ENCODE peak calls at places on chromosomes 12 and 14, in eight cellular contexts. W, S, Z, F, G, J, N and T are unnamed samples.

GRCh38 chr14:66380143-66380542 is 106.0 kb upstream of the CCDC196 start:
- DNase-seq in F (peak; percentile 31), N (no peak), W (peak; percentile 18), Z (no peak), J (no peak), G (no peak), S (no peak), T (no peak)

GRCh38 chr12:79358716-79359341 is 331.9 kb downstream of the PAWR start:
- DNase-seq in N (peak; percentile 16), Z (no peak), W (no peak), F (no peak), G (peak; percentile 20), J (peak; percentile 59), S (no peak), T (no peak)

GRCh38 chr12:108600702-108601007 is 2.8 kb upstream of the TMEM119 start:
- DNase-seq in G (no peak), J (no peak), W (no peak), Z (no peak), N (no peak), S (no peak), F (no peak), T (no peak)

GRCh38 chr12:83389237-83389996 is 702.7 kb downstream of the TMTC2 start:
- DNase-seq in Z (peak; percentile 45), W (peak; percentile 3), N (no peak), F (no peak), J (peak; percentile 90), G (no peak), S (peak; percentile 56), T (no peak)

GRCh38 chr14:33534636-33535035 is 416.2 kb downstream of the EGLN3 start:
- DNase-seq in F (no peak), N (peak; percentile 44), J (no peak), S (no peak), G (peak; percentile 8), W (no peak), Z (no peak), T (no peak)

GRCh38 chr12:27525373-27525772 is 1.4 kb downstream of the PPFIBP1 start:
- DNase-seq in F (peak; percentile 83), G (peak; percentile 77), S (peak; percentile 47), Z (no peak), N (peak; percentile 85), W (no peak), J (peak; percentile 79), T (no peak)

GRCh38 chr12:8549381-8549780 is 8.7 kb upstream of the CLEC4E start:
- DNase-seq in W (no peak), F (no peak), Z (no peak), S (no peak), N (peak; percentile 79), G (no peak), J (no peak), T (no peak)

GRCh38 chr12:27573972-27574371 is 50.0 kb downstream of the PPFIBP1 start:
- DNase-seq in G (peak; percentile 92), S (no peak), F (peak; percentile 85), Z (no peak), N (peak; percentile 98), W (no peak), J (no peak), T (peak; percentile 85)

GRCh38 chr14:95213774-95214173 is 56.4 kb upstream of the DICER1 start:
- DNase-seq in W (no peak), F (no peak), Z (no peak), J (no peak), S (no peak), N (no peak), G (no peak), T (no peak)

GRCh38 chr14:51821822-51822221 is 38.6 kb upstream of the GNG2 start:
- DNase-seq in J (no peak), G (peak; percentile 78), S (no peak), F (no peak), N (peak; percentile 23), Z (no peak), W (no peak), T (no peak)

GRCh38 chr12:93857279-93857894 is 180.2 kb downstream of the CRADD start:
- DNase-seq in G (peak; percentile 65), J (no peak), W (no peak), F (peak; percentile 25), Z (no peak), S (no peak), N (peak; percentile 40), T (no peak)

GRCh38 chr14:69741055-69741454 is 25.9 kb upstream of the SRSF5 start:
- DNase-seq in F (no peak), W (no peak), J (no peak), N (no peak), G (no peak), S (peak; percentile 62), Z (no peak), T (no peak)

GRCh38 chr12:42590324-42590934 is 883 bp upstream of the PRICKLE1 start:
- DNase-seq in S (peak; percentile 30), N (peak; percentile 40), F (peak; percentile 37), W (peak; percentile 26), G (no peak), J (peak; percentile 79), Z (peak; percentile 25), T (no peak)

GRCh38 chr14:23321572-23322547 is 603 bp downstream of the PABPN1 start:
- DNase-seq in J (peak; percentile 73), G (peak; percentile 57), F (peak; percentile 59), W (no peak), N (peak; percentile 59), S (peak; percentile 66), Z (peak; percentile 51), T (no peak)

GRCh38 chr12:116188581-116188980 is 88.9 kb downstream of the MED13L start:
- DNase-seq in W (no peak), S (no peak), F (no peak), G (no peak), Z (no peak), N (no peak), J (no peak), T (no peak)

GRCh38 chr12:62290804-62291203 is 30.6 kb downstream of the USP15 start:
- DNase-seq in G (no peak), F (no peak), N (peak; percentile 24), W (no peak), J (no peak), Z (no peak), S (no peak), T (no peak)

GRCh38 chr14:105414456-105415371 is 4.9 kb upstream of the MTA1 start:
- DNase-seq in S (peak; percentile 86), W (peak; percentile 85), G (peak; percentile 61), Z (peak; percentile 57), J (peak; percentile 85), N (peak; percentile 60), F (peak; percentile 82), T (no peak)

DNA sequence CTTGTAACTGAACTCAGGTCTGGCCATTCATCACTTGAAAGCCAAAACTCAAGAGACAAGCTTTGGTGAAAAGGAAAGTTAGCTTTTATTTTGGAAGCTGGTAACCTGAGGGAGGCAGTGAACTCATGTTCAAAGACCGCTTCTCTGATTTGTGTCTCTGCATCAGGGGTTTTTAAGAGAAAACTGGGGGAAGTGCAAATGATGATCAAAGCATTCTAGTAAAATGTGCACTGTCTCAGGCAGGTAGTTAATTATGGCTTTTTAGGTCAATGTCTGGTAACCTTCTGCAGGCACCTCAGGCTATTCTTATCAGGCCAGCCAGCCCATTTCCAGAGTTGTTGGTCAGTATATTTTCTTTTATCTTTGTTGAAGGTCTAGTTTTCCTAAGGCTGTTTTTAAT is 162.2 kb downstream of the SYT10 start:
- DNase-seq in Z (no peak), J (no peak), N (no peak), W (no peak), F (no peak), G (no peak), S (no peak), T (no peak)
- H3K4me3 ChIP-seq in Z (no peak overlapping the region), J (no peak overlapping the region), N (no peak overlapping the region), W (no peak overlapping the region), F (no peak overlapping the region), G (no peak overlapping the region), S (no peak overlapping the region), T (no peak overlapping the region)

DNA sequence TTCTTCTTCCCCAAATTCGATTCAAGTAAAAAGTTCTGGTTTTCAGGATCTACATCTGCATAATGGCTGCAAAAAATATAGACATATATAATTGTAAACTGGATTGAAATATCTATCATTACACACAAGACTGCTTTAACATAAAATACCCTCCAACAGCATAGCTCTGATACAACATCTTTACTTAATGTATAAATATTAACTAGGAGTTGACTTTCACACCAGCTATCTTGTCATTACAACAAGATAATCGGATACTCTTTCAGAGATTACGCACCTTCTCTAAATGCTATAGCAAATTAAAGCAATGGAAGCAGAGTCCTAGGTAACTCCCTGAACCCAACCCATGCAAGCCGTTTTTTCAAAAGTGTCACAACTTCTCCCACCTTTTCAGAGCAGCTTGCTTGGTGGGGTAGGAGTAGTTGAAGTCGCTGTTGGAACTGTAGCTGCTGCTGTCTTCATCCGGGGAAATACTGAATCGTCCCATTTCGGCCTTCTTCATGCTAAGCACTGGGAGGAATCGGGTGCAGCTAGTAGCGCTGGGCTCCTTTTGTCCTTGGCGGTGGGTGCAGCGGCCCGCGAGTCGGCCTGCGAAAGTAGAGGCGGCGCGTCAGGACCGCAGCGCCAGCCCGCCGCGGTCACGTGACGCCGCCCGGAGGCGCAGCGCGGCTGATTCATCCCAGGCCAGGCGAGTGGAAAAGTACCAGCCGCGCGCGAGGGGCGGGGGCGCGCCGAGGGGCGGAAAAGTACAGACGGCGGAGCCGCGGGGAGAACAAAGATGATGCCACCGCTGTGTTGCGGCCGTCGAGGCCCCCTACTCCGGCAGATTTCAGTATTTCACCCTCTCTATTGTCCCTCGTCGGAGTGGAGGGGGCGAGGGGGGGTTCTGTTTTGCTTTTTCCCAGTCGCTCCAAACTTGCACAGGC is 1.5 kb downstream of the SLC38A2 start:
- DNase-seq in N (peak; percentile 83), S (peak; percentile 96), G (peak; percentile 82), J (peak; percentile 97), F (peak; percentile 91), Z (peak; percentile 89), W (peak; percentile 93), T (no peak)
- TF ChIP-seq CTCF in N (no peak), S (peak; percentile 11), G (no peak), J (peak; percentile 14), F (no peak), Z (no peak), W (no peak), T (no peak)

DNA sequence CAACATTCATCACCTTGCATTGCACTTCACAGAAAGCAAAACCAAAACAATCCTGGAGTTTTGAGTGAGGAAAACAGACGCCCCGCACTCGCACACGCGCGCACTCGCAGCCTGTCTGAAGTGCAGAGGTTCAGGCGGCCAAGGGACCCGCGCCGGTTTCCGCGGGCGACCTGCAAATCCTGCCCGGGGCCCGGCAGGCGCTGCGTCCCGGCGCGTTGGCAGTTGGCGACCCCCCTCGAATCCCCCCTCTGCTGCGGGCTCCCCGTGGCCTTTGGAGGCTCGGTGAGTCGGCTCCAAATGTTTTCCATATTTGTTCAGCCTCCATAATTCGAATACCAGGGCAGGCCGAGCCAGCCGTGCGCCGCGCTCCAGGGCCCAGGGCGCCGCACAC is at the start of gene SSPN:
- DNase-seq in Z (peak; percentile 84), J (peak; percentile 86), N (peak; percentile 83), F (peak; percentile 86), G (peak; percentile 63), S (peak; percentile 69), W (peak; percentile 59), T (no peak)
- H3K4me3 ChIP-seq in Z (peak within 1 kb of the TSS; percentile 73), J (peak within 1 kb of the TSS; percentile 78), N (peak within 1 kb of the TSS; percentile 42), F (peak within 1 kb of the TSS; percentile 38), G (peak within 1 kb of the TSS; percentile 63), S (peak within 1 kb of the TSS; percentile 68), W (peak within 1 kb of the TSS; percentile 76), T (peak within 1 kb of the TSS; percentile 44)

GRCh38 chr14:77520626-77521025 is 22.0 kb upstream of the ISM2 start:
- DNase-seq in J (no peak), W (no peak), F (no peak), N (no peak), G (no peak), Z (no peak), S (no peak), T (no peak)
- TF ChIP-seq CTCF in J (no peak), W (no peak), F (no peak), N (no peak), G (no peak), Z (no peak), S (no peak), T (no peak)